ENCODE peak calls at places on chromosomes 1 and 21, in four cellular contexts. L, X, A and B are unnamed samples. For H3K9me3, the result is how much of the 10 kb centered on the place peaks cover.

GRCh38 chr21:41045534-41046268 is 122.3 kb upstream of the BACE2 start:
- DNase-seq in A (no peak), L (peak), X (no peak), B (no peak)

GRCh38 chr1:206560021-206560716 is 52.1 kb downstream of the EIF2D start:
- DNase-seq in L (no peak), A (no peak), X (no peak), B (no peak)

GRCh38 chr21:26954591-26955214 is 12.2 kb downstream of the ADAMTS5 start:
- DNase-seq in L (no peak), A (no peak), X (no peak), B (no peak)

GRCh38 chr1:201420608-201421002 is 925 bp downstream of the TNNI1 start:
- DNase-seq in L (no peak), X (no peak), A (no peak), B (no peak)

GRCh38 chr1:106584127-106584526 is 472.3 kb upstream of the PRMT6 start:
- DNase-seq in X (no peak), L (no peak), A (no peak), B (no peak)

GRCh38 chr1:207579436-207579799 is 65.5 kb upstream of the CR1L start:
- DNase-seq in X (peak), L (peak), A (peak), B (no peak)

GRCh38 chr1:193199940-193200339 is 13.5 kb upstream of the B3GALT2 start:
- DNase-seq in A (no peak), X (no peak), L (no peak), B (no peak)

GRCh38 chr1:201085902-201086735 is 26.1 kb downstream of the CACNA1S start:
- DNase-seq in A (no peak), L (peak), X (peak), B (no peak)

GRCh38 chr21:44639331-44639655 is 2.1 kb downstream of the KRTAP10-10 start:
- DNase-seq in L (no peak), A (no peak), X (no peak), B (no peak)

GRCh38 chr1:222987616-222988015 is 155.4 kb downstream of the TLR5 start:
- DNase-seq in A (no peak), X (no peak), L (no peak), B (peak)

GRCh38 chr1:159823401-159823800 is 3.3 kb upstream of the SLAMF8 start:
- DNase-seq in A (no peak), X (no peak), L (no peak), B (no peak)

GRCh38 chr1:162292422-162292849 is 84.2 kb downstream of the SPATA46 start:
- DNase-seq in X (no peak), A (no peak), L (no peak), B (no peak)

GRCh38 chr1:110305875-110306420 is 33.2 kb upstream of the RBM15 start:
- DNase-seq in A (no peak), X (no peak), L (no peak), B (no peak)

GRCh38 chr21:30227128-30227527 is 11.2 kb upstream of the CLDN8 start:
- DNase-seq in A (no peak), L (no peak), X (no peak), B (no peak)

GRCh38 chr21:15964181-15964855 is 234.5 kb downstream of the USP25 start:
- DNase-seq in A (no peak), L (no peak), X (no peak), B (no peak)

GRCh38 chr1:96510911-96511310 is 210.7 kb upstream of the PTBP2 start:
- DNase-seq in X (no peak), A (no peak), L (no peak), B (no peak)

GRCh38 chr1:59417406-59417805 is 120.5 kb downstream of the FGGY start:
- DNase-seq in X (no peak), L (no peak), A (no peak), B (no peak)

GRCh38 chr21:29511076-29511475 is 212.4 kb downstream of the BACH1 start:
- DNase-seq in X (no peak), A (no peak), L (no peak), B (no peak)

GRCh38 chr1:223401873-223402789 is 8.9 kb downstream of the CCDC185 start:
- DNase-seq in A (no peak), X (peak), L (peak), B (no peak)

GRCh38 chr1:37932759-37933158 is 14.1 kb downstream of the INPP5B start:
- DNase-seq in L (peak), A (no peak), X (no peak), B (no peak)

GRCh38 chr1:243286409-243287127 is 30.7 kb downstream of the SDCCAG8 start:
- DNase-seq in L (no peak), A (no peak), X (peak), B (no peak)

GRCh38 chr21:34306246-34306645 is 57.6 kb upstream of the KCNE2 start:
- DNase-seq in L (no peak), X (no peak), A (no peak), B (no peak)
- TF ChIP-seq EZH2 in L (no peak), X (no peak), A (no peak), B (no peak)

GRCh38 chr1:84069236-84069845 is 70.4 kb upstream of the TTLL7 start:
- DNase-seq in A (no peak), L (no peak), X (no peak), B (no peak)
- H3K9me3 ChIP-seq in A (under half), L (under half), X (under half), B (under half)

DNA sequence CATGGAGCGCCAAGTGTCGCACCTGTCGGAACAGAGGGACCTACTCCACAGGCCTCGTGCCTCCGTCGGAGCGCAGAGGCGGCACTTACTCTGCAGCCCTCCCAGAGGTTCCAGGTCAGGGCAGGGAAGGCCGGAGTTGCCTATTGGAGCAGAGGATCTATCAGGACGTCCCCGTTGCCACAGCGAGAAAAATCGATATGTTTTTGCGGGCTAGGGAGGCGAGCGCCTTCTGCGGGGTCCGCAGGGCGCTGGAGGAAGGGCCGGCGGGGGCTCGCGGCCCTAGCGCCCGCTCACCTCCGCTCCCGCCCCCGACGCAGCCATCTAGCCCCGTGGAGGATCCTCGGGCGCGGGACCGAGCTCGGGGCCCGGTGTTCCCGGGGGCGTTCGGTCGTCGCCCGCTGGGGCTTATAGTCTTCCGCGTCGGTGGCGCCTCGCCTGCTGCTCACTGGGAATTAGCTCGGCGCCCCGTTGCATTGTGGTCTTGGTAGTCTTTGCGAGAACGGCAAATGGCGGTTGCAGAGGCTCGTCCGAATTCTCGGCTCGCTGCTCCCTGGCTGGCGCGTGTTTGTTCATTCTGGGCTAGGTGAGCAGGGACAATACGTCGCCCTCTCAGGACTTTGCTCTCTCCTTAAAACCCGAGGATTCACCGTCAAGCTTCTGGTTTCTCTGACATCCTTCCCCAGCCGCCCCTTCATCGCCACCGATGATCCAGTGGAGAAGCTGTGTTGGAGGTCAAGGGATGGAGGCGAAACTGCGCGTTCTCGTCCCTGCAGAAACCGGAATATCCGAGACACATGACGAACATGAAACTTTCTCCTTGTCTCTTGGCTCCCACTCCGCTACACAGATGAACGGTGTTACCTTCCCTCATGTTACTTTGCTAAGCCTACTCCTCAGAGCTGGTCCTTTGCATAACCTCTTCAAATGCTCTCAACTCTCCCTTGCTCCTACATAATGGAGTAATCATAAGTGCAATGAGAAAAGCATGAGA is at the start of gene JTB:
- DNase-seq in A (no peak), X (peak), L (peak), B (no peak)
- TF ChIP-seq POLR2AphosphoS5 in A (peak), X (peak), L (peak), B (peak)

GRCh38 chr1:84737572-84737971 is 47.3 kb upstream of the SSX2IP start:
- DNase-seq in A (no peak), X (peak), L (no peak), B (no peak)
- TF ChIP-seq EZH2 in A (no peak), X (no peak), L (no peak), B (no peak)

DNA sequence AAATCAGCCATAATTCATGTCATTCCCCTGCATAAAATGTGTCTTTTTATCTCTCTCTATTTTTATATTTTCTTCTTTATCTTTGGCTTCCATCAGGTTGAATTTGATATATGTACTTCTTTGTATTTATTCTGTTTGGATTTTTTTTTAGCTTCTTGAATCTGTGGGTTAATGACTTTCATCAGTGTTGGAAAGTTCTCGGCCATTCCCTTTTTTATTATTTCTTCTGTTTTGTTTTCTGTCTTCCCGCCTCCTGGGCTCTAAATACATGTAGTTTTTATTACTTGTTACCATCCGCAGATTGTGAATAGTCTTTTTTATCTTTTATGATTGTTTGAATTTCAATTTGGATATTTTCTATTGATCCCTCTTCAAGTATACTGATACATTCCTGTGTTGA is 637.5 kb downstream of the NPHP4 start:
- DNase-seq in A (no peak), L (no peak), X (no peak), B (no peak)
- H3K9me3 ChIP-seq in A (under half), L (under half), X (under half), B (under half)

GRCh38 chr1:19831441-19831840 is 16.4 kb upstream of the RNF186 start:
- DNase-seq in A (no peak), L (no peak), X (no peak), B (no peak)
- TF ChIP-seq POLR2AphosphoS5 in A (no peak), L (no peak), X (no peak), B (no peak)

GRCh38 chr1:3030663-3031381 is 9.6 kb downstream of the ACTRT2 start:
- DNase-seq in X (no peak), A (no peak), L (no peak), B (no peak)

GRCh38 chr1:3032970-3033794 is 11.9 kb downstream of the ACTRT2 start:
- DNase-seq in X (no peak), A (no peak), L (no peak), B (no peak)

GRCh38 chr1:3032371-3032862 is 11.2 kb downstream of the ACTRT2 start:
- DNase-seq in A (no peak), X (no peak), L (no peak), B (no peak)

GRCh38 chr1:3029991-3030662 is 8.9 kb downstream of the ACTRT2 start:
- DNase-seq in X (no peak), L (no peak), A (no peak), B (no peak)

DNA sequence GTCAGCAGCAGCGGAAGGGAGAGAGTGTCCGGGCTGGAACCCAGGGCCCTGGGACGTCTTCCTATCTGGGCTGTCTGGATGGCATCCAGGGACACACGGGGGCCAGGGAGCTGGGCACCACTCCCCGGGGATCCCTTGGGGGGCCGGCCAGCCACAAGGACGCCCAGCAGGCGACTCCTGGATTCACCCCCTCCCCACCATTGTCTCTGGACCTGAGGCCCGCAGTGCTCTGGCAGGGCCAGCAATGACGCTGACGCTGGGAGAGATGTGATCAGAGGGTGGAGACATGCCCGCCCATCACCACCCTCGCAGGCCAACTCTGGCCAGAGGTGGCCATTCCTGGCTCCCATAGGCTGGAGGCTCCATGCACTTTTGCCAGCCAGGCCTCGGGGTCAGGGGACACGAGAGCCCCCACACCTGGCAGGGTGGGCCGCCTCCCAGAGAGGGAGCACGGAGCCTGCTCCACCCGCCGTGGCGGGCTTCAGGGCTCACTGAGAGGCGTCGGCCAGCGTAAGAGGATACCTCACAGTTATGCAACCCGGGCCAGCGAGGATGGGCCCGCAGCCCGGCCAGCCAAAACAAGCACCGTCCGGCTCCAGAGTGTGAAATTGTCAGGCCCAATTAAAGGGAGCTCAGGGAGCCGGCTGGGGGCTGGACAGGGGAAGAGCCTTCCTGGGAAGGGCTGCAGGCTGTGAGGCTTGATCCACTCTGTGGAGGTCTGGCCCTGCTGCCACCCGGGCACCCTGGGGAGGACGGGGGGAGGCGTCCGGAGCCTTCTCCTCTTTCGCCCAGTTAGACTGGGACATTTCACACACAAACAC is 10.3 kb downstream of the ACTRT2 start:
- DNase-seq in L (no peak), X (no peak), A (no peak), B (no peak)
- TF ChIP-seq EZH2 in L (no peak), X (no peak), A (no peak), B (no peak)

GRCh38 chr1:152367436-152367835 is 7.6 kb upstream of the FLG2 start:
- DNase-seq in X (no peak), A (no peak), L (no peak), B (no peak)
- H3K9me3 ChIP-seq in X (under half), A (under half), L (under half), B (under half)

DNA sequence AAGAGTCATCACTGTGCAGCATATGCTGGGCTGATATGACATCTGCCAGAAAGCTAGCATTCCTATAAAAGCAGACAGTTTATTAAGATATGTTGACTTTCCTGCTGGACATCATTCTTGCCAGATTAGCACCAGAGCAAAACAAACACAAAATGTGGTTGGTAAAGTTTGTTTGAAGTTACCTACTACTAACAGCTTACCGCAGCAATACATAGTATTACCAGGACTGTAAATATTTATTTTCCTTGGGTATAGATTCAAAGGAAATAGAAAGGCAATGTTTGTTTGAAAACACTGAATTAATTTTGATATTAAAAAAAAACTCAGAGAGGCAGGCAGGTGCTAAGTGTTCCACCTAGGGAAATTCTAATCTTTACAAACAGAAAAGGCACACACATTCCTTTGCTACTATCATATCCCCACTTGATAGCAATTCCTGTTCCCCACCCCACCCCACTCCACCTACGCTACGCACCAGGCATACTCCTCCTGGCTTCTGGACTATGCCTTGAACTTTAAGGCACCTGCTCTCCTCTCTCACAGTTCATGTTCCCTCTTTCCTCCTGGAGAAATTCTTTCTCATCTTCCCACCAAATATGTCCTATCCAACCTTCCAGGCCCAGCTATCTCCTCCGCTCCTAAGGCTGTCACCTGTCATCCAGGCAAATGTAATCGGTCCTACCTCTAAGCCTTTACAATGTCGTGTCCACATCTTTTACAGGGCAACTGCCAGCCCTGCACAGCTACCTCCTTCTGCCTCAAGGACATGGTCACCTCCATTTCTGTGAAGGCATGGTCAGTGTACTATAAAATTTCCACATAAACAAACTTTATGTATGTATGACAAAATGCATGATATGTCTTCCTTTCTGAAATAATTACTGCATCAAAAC is 34.7 kb downstream of the PTPN14 start:
- DNase-seq in X (no peak), L (no peak), A (no peak), B (no peak)
- TF ChIP-seq POLR2AphosphoS5 in X (no peak), L (no peak), A (no peak), B (no peak)